ENCODE peak calls at places on chromosomes 4 and X, in ten cellular contexts. S is tibial artery, D is A673, N is mammary epithelial cell, O is ascending aorta, K is spleen, F is colonic mucosa, I is fibroblast of the aortic adventitia, G is choroid plexus epithelial cell, E is IMR-90. V is an unnamed sample.

GRCh38 chr4:157992038-157992706 is 180.7 kb downstream of the GASK1B start:
- DNase-seq in S (no peak), D (peak; percentile 82), N (peak; percentile 58), O (no peak), K (no peak), F (peak; percentile 77), I (peak; percentile 93), G (peak; percentile 91), E (peak; percentile 77), V (no peak)

GRCh38 chr4:7626551-7626950 is 191.8 kb upstream of the PSAPL1 start:
- DNase-seq in S (no peak), D (no peak), N (no peak), O (no peak), K (no peak), F (no peak), I (no peak), G (no peak), E (no peak), V (no peak)

GRCh38 chrX:44484607-44485146 is 58.0 kb downstream of the FUNDC1 start:
- DNase-seq in S (no peak), D (no peak), N (no peak), O (no peak), K (no peak), F (no peak), I (no peak), G (no peak), E (no peak), V (no peak)

GRCh38 chrX:24259544-24260240 is 54.2 kb downstream of the SUPT20HL2 start:
- DNase-seq in S (no peak), D (peak; percentile 82), N (peak; percentile 64), O (no peak), K (no peak), F (peak; percentile 38), I (peak; percentile 88), G (peak; percentile 87), E (peak; percentile 80), V (no peak)

GRCh38 chr4:13328591-13328990 is 155.5 kb downstream of the RAB28 start:
- DNase-seq in S (no peak), D (no peak), N (peak; percentile 70), O (no peak), K (no peak), F (no peak), I (peak; percentile 14), G (no peak), E (peak; percentile 37), V (no peak)

GRCh38 chrX:24498975-24499374 is 33.9 kb downstream of the PDK3 start:
- DNase-seq in S (no peak), D (no peak), N (peak; percentile 25), O (no peak), K (no peak), F (no peak), I (peak; percentile 43), G (peak; percentile 41), E (peak; percentile 11), V (no peak)

GRCh38 chr4:113996599-113997177 is 17.2 kb upstream of the ARSJ start:
- DNase-seq in S (no peak), D (no peak), N (peak; percentile 91), O (no peak), K (no peak), F (no peak), I (no peak), G (no peak), E (peak; percentile 64), V (no peak)

GRCh38 chr4:71029504-71029903 is 36.1 kb downstream of the DCK start:
- DNase-seq in S (no peak), D (peak; percentile 56), N (no peak), O (no peak), K (no peak), F (no peak), I (no peak), G (no peak), E (no peak), V (no peak)

GRCh38 chr4:100208459-100208858 is 18.2 kb upstream of the DDIT4L start:
- DNase-seq in S (no peak), D (no peak), N (no peak), O (no peak), K (no peak), F (no peak), I (peak; percentile 9), G (no peak), E (no peak), V (no peak)

GRCh38 chrX:50680990-50681389 is 133.0 kb downstream of the SHROOM4 start:
- DNase-seq in S (no peak), D (peak; percentile 68), N (peak; percentile 12), O (no peak), K (no peak), F (no peak), I (no peak), G (peak; percentile 23), E (no peak), V (no peak)
- TF ChIP-seq CTCF in S (no peak), D (peak; percentile 71), N (peak; percentile 56), O (no peak), K (peak; percentile 10), F (no peak), I (peak; percentile 23), G (peak; percentile 58), E (peak; percentile 21), V (peak; percentile 15)

GRCh38 chrX:48974033-48974432 is 2.4 kb upstream of the KCND1 start:
- DNase-seq in S (no peak), D (no peak), N (no peak), O (no peak), K (peak; percentile 53), F (no peak), I (no peak), G (no peak), E (no peak), V (no peak)

GRCh38 chrX:48975541-48975940 is 3.9 kb upstream of the KCND1 start:
- DNase-seq in S (no peak), D (no peak), N (no peak), O (no peak), K (no peak), F (no peak), I (no peak), G (no peak), E (no peak), V (no peak)

GRCh38 chrX:48974574-48974973 is 2.9 kb upstream of the KCND1 start:
- DNase-seq in S (no peak), D (no peak), N (no peak), O (no peak), K (no peak), F (no peak), I (no peak), G (no peak), E (no peak), V (no peak)

GRCh38 chrX:48975041-48975440 is 3.4 kb upstream of the KCND1 start:
- DNase-seq in S (no peak), D (no peak), N (no peak), O (no peak), K (peak; percentile 61), F (no peak), I (no peak), G (no peak), E (no peak), V (no peak)

DNA sequence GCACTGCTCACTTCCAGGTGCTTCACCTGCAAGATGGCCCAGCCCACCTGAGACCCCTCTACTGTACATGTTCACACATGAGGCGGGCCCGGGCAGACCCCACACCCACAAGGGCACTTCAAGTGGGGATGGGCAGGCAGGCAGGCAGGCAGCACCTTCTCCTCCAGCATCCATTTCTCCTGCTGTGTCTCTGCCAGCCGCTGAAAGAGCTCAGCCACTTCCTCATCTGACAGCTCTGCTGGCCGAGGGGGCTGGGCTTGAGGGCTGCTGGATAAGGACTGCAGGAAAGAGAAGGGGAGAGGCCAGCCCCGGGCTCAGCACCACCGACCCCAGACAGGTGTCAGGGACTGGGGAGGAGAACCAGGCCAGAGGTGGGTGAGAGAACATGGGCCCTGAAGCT is 4.4 kb upstream of the KCND1 start:
- DNase-seq in S (no peak), D (no peak), N (no peak), O (no peak), K (peak; percentile 74), F (no peak), I (no peak), G (no peak), E (no peak), V (no peak)
- H3K4me3 ChIP-seq in S (no peak overlapping the region), D (no peak overlapping the region), N (no peak overlapping the region), O (no peak overlapping the region), K (no peak overlapping the region), F (no peak overlapping the region), I (no peak overlapping the region), G (no peak overlapping the region), E (no peak overlapping the region), V (no peak overlapping the region)

GRCh38 chr4:46323891-46324290 is 66.0 kb downstream of the GABRA2 start:
- DNase-seq in S (no peak), D (no peak), N (no peak), O (no peak), K (no peak), F (no peak), I (no peak), G (no peak), E (no peak), V (no peak)

DNA sequence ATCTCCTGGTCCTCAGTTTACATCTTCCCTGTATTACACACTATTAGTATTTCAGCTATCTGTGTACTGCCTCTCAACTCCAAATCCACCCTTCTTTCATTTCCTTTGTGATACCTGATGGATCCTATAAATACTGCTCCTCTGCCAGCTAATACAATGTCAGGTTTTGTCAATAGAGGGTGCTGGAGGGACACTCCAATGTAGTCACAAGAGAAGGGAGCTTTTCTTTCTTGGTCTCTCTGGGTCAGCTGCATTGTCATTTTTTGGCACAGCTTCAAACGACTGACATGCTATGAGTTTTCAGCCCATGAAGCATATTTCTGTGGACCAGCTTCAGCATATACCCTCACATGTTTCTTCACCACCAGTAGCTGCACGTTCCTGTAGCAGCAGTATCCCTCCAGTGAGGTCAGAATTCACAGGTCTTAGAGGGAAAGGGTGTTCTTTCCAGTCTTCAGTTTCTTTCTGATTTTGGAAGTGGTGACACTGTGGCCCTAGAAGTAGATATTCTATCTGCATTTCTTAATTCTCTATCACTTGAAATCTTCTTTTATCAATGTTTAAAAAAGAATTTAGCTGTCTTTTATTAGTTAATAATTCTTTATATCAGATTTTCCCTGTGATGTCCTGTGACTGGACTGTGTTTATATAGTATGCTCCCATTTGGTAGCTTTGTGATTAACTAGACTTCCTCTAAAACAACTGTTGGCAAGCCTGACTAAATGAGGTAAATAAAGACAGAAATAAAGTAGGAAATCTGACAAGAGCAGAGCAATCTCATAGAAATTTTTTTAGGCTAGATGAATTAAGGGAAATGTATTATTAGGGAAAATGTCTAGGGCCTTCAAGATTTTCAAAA is 60.6 kb downstream of the GABRA2 start:
- DNase-seq in S (no peak), D (peak; percentile 66), N (peak; percentile 60), O (no peak), K (no peak), F (peak; percentile 33), I (no peak), G (peak; percentile 79), E (peak; percentile 61), V (no peak)
- TF ChIP-seq CTCF in S (no peak), D (peak; percentile 67), N (peak; percentile 85), O (no peak), K (peak; percentile 18), F (peak; percentile 42), I (no peak), G (peak; percentile 71), E (peak; percentile 60), V (peak; percentile 50)

GRCh38 chr4:121381148-121381462 is 287 bp upstream of the QRFPR start:
- DNase-seq in S (no peak), D (no peak), N (no peak), O (no peak), K (no peak), F (no peak), I (no peak), G (no peak), E (no peak), V (no peak)
- H3K4me3 ChIP-seq in S (no peak overlapping the region), D (peak overlapping the region; percentile 71), N (peak overlapping the region; percentile 85), O (peak overlapping the region; percentile 40), K (no peak overlapping the region), F (no peak overlapping the region), I (peak overlapping the region; percentile 44), G (no peak overlapping the region), E (no peak overlapping the region), V (no peak overlapping the region)